ENCODE peak calls at places on chromosomes 11 and 22, in ten cellular contexts. Z is fibroblast of lung; U is mammary epithelial cell; T is ovary; M is aorta; R is CD4-positive, CD25-positive, alpha-beta regulatory T cell; W is SJSA1; C is IMR-90; B is Caco-2; V is adrenal gland. H is an unnamed sample. For H3K36me3 and H3K4me1, the result is how much of the 10 kb centered on the place peaks cover.

GRCh38 chr11:56404393-56404792 is 8.1 kb upstream of the OR5AL1 start:
- DNase-seq in C (no peak), Z (no peak), M (no peak), V (no peak), B (no peak), U (no peak), W (no peak), T (no peak), R (no peak), H (no peak)

GRCh38 chr22:24703101-24703500 is 71.4 kb downstream of the PIWIL3 start:
- DNase-seq in U (peak), V (no peak), B (no peak), C (peak), M (no peak), W (no peak), T (peak), R (no peak), Z (peak), H (no peak)

GRCh38 chr11:134126197-134126822 is 57.4 kb downstream of the JAM3 start:
- DNase-seq in Z (peak), W (peak), C (peak), M (no peak), U (peak), B (no peak), R (no peak), T (no peak), V (peak), H (no peak)

GRCh38 chr22:49380828-49381114 is 446.9 kb downstream of the BRD1 start:
- DNase-seq in W (peak), C (no peak), T (no peak), Z (no peak), B (no peak), R (no peak), V (no peak), U (no peak), M (no peak), H (no peak)

GRCh38 chr11:439315-440064 is 2.3 kb downstream of the ANO9 start:
- DNase-seq in U (no peak), V (no peak), T (no peak), W (no peak), B (no peak), Z (no peak), M (peak), R (no peak), C (no peak), H (no peak)

GRCh38 chr11:78244546-78245315 is 56.0 kb downstream of the USP35 start:
- DNase-seq in W (no peak), B (no peak), V (no peak), R (no peak), Z (no peak), M (no peak), T (no peak), U (no peak), C (no peak), H (no peak)

GRCh38 chr11:113595810-113596594 is 110.1 kb downstream of the TMPRSS5 start:
- DNase-seq in T (no peak), B (no peak), M (no peak), V (no peak), W (no peak), Z (no peak), R (no peak), U (no peak), C (no peak), H (no peak)

GRCh38 chr11:12066799-12067508 is 43.4 kb upstream of the MICAL2 start:
- DNase-seq in V (no peak), T (no peak), M (peak), Z (peak), B (peak), R (no peak), U (peak), C (peak), W (no peak), H (no peak)

GRCh38 chr11:103727262-103727661 is 309.2 kb upstream of the DDI1 start:
- DNase-seq in B (no peak), R (no peak), M (no peak), Z (no peak), C (no peak), U (no peak), W (no peak), T (no peak), V (no peak), H (no peak)

GRCh38 chr11:73095613-73096012 is 46.5 kb downstream of the FCHSD2 start:
- DNase-seq in R (no peak), C (no peak), U (no peak), T (no peak), V (no peak), Z (peak), W (no peak), M (no peak), B (no peak), H (no peak)
- H3K36me3 ChIP-seq in R (under half), C (under half), U (under half), T (under half), V (under half), Z (under half), W (under half), M (under half), B (under half), H (under half)

DNA sequence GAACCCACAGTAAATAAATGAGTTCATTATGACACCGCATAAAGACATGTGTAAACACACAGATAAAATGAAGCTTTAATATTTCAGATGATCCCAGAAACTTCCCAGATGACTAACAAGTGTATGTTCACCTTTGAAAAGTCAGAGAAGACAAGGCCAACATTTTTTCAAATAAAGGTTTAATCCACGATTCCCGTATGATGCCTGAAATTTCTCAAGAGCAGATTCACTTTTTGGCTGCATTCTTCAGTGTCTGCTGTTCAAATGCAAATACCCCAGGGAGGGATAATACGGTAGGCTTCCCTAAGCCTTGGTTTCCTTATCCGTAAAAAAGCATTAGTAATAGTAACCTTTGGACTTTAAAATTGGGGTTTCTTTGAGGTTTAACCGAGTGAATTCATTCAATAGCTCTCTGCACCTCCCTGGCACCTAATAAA is 62.5 kb downstream of the SYTL2 start:
- DNase-seq in C (peak), V (no peak), M (no peak), B (no peak), T (no peak), U (no peak), R (no peak), W (no peak), Z (no peak), H (no peak)
- H3K4me1 ChIP-seq in C (under half), V (under half), M (under half), B (under half), T (under half), U (under half), R (half or more), W (under half), Z (under half), H (half or more)

GRCh38 chr22:34502821-34503220 is 563.1 kb upstream of the ISX start:
- DNase-seq in U (peak), T (no peak), Z (no peak), W (no peak), B (no peak), V (no peak), R (no peak), M (no peak), C (no peak), H (no peak)
- H3K4me3 ChIP-seq in U (no peak), T (no peak), Z (no peak), W (no peak), B (no peak), V (no peak), R (no peak), M (no peak), C (no peak), H (no peak)

DNA sequence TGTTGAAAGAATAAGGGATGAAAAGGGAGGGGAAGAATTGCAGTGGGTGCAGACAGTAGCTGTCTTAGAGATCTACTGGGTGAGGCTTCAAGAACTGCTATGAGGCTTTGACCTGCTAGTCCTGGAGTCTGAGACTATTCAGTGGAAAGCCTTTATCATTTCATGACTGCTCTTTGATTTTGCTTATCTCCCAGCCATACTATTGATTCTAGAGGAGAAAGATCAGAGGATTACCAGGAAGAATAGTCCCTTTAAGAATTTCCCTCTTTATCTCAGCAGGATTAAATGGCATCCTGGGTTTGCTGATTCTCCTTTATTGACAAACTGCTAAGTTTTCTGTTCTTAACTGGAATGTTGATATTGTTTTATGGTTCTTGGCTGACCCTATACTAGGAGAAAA is 107.5 kb upstream of the SORL1-AS1 start:
- DNase-seq in C (no peak), U (no peak), T (no peak), W (no peak), Z (no peak), V (no peak), B (no peak), R (no peak), M (no peak), H (no peak)
- H3K36me3 ChIP-seq in C (under half), U (under half), T (under half), W (under half), Z (under half), V (under half), B (under half), R (half or more), M (under half), H (half or more)

GRCh38 chr11:68016161-68016903 is 6.2 kb downstream of the ALDH3B1 start:
- DNase-seq in B (no peak), W (no peak), C (no peak), Z (no peak), U (no peak), R (no peak), M (no peak), T (no peak), V (no peak), H (no peak)
- H3K4me1 ChIP-seq in B (under half), W (under half), C (under half), Z (under half), U (half or more), R (under half), M (under half), T (under half), V (half or more), H (under half)

GRCh38 chr11:110297082-110297725 is 790 bp upstream of the RDX start:
- DNase-seq in T (no peak), M (no peak), Z (peak), R (peak), V (no peak), U (no peak), W (peak), C (peak), B (no peak), H (no peak)

GRCh38 chr11:110295487-110296225 is 758 bp downstream of the RDX start:
- DNase-seq in Z (peak), V (peak), M (peak), B (peak), T (peak), R (peak), C (peak), W (peak), U (peak), H (peak)

GRCh38 chr11:110296226-110297081 is at the start of gene RDX:
- DNase-seq in U (peak), B (peak), R (peak), C (peak), V (peak), M (peak), W (peak), Z (peak), T (peak), H (peak)

GRCh38 chr11:110294509-110294908 is 1.9 kb downstream of the RDX start:
- DNase-seq in U (no peak), B (no peak), W (no peak), R (no peak), Z (no peak), C (no peak), T (no peak), M (no peak), V (no peak), H (no peak)

DNA sequence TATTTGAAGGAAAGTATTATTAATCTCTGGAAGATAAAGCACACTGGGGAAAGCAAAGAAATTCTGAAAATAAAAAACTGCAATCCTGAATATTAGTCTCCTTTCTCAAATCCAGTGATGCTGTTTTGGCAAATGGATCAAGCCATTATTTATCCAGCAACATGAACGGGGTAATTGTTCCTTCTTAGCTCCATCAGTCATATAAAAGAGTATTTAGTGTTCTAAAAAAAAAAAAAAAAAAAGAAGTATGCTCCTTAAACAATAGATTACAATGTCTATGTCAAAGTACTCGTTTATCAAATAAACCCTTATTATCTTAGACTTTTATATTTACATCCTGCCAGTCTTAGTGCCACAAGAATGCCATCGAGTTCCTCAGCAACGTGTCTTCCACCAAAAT is 1.3 kb downstream of the RDX start:
- DNase-seq in B (no peak), W (no peak), U (no peak), Z (no peak), R (no peak), M (no peak), V (no peak), C (no peak), T (no peak), H (no peak)
- H3K4me3 ChIP-seq in B (peak), W (peak), U (peak), Z (peak), R (peak), M (peak), V (peak), C (peak), T (peak), H (peak)

GRCh38 chr11:108338750-108339149 is 115.9 kb downstream of the ATM start:
- DNase-seq in U (peak), W (no peak), R (no peak), T (no peak), V (no peak), M (no peak), B (no peak), Z (no peak), C (no peak), H (no peak)

GRCh38 chr11:108333403-108333899 is 110.6 kb downstream of the ATM start:
- DNase-seq in C (no peak), Z (no peak), T (no peak), M (no peak), U (no peak), R (no peak), V (no peak), W (no peak), B (no peak), H (no peak)
- H3K36me3 ChIP-seq in C (under half), Z (under half), T (under half), M (under half), U (under half), R (half or more), V (under half), W (under half), B (under half), H (half or more)

GRCh38 chr22:41845380-41846267 is 12.7 kb downstream of the SREBF2 start:
- DNase-seq in R (no peak), C (no peak), M (no peak), W (no peak), Z (no peak), T (no peak), V (no peak), U (no peak), B (no peak), H (no peak)
- H3K4me1 ChIP-seq in R (under half), C (under half), M (under half), W (under half), Z (under half), T (under half), V (half or more), U (under half), B (half or more), H (half or more)

GRCh38 chr11:29282088-29282487 is 734.7 kb downstream of the KCNA4 start:
- DNase-seq in R (no peak), M (no peak), T (no peak), B (no peak), Z (peak), U (peak), W (peak), V (peak), C (peak), H (no peak)
- H3K4me3 ChIP-seq in R (no peak), M (no peak), T (no peak), B (no peak), Z (no peak), U (no peak), W (no peak), V (no peak), C (no peak), H (no peak)